ENCODE peak calls at places on chromosome 12, in nine cellular contexts. O is CD8-positive, alpha-beta T cell; U is heart left ventricle; Z is choroid plexus epithelial cell; S is CD8-positive, alpha-beta memory T cell; L is heart right ventricle; I is cardiac fibroblast; P is uterus; Y is epithelial cell of esophagus. V is an unnamed sample.
A peak's percentile ranks its signal among the peaks of the same experiment; 100 is the strongest.

GRCh38 chr12:43675048-43675904 is 83.3 kb downstream of the PUS7L start:
- DNase-seq in I (no peak), U (peak; percentile 27), O (no peak), P (no peak), S (no peak), L (no peak), Y (peak; percentile 50), Z (no peak), V (peak; percentile 15)

GRCh38 chr12:4579305-4580097 is 17.5 kb downstream of the DYRK4 start:
- DNase-seq in L (no peak), O (no peak), U (no peak), Y (peak; percentile 29), Z (peak; percentile 47), S (no peak), I (peak; percentile 46), P (no peak), V (peak; percentile 18)

GRCh38 chr12:93624595-93625294 is 52.3 kb downstream of the SOCS2 start:
- DNase-seq in P (no peak), L (no peak), U (no peak), S (no peak), I (peak; percentile 98), Y (peak; percentile 94), Z (peak; percentile 96), O (no peak), V (peak; percentile 95)

GRCh38 chr12:13183621-13184020 is 12.9 kb upstream of the EMP1 start:
- DNase-seq in Z (no peak), O (no peak), S (no peak), P (no peak), L (no peak), I (peak; percentile 47), Y (no peak), U (no peak), V (no peak)

GRCh38 chr12:52440821-52441319 is 6.7 kb upstream of the KRT75 start:
- DNase-seq in L (no peak), Z (peak; percentile 38), P (no peak), O (no peak), I (peak; percentile 88), Y (peak; percentile 98), U (no peak), S (no peak), V (peak; percentile 83)

GRCh38 chr12:27585739-27586265 is 61.8 kb downstream of the PPFIBP1 start:
- DNase-seq in U (no peak), Y (no peak), Z (no peak), I (no peak), S (no peak), P (no peak), L (no peak), O (no peak), V (no peak)

GRCh38 chr12:52243774-52244614 is 11.0 kb downstream of the KRT7 start:
- DNase-seq in U (peak; percentile 81), P (peak; percentile 84), S (no peak), O (peak; percentile 18), Z (peak; percentile 91), I (peak; percentile 97), Y (peak; percentile 95), L (peak; percentile 64), V (peak; percentile 92)

GRCh38 chr12:102167821-102168605 is 29.6 kb downstream of the PMCH start:
- DNase-seq in U (no peak), O (no peak), Z (peak; percentile 18), I (peak; percentile 28), S (no peak), L (no peak), P (no peak), Y (no peak), V (peak; percentile 45)

GRCh38 chr12:109606261-109607028 is 32.9 kb downstream of the MVK start:
- DNase-seq in S (no peak), O (no peak), P (no peak), I (no peak), L (peak; percentile 44), U (no peak), Y (no peak), Z (peak; percentile 33), V (no peak)
- H3K4me3 ChIP-seq in S (no peak overlapping the region), O (no peak overlapping the region), P (no peak overlapping the region), I (no peak overlapping the region), L (no peak overlapping the region), U (peak overlapping the region; percentile 22), Y (no peak overlapping the region), Z (peak overlapping the region; percentile 23), V (no peak overlapping the region)

GRCh38 chr12:109267361-109267760 is 41.7 kb downstream of the FOXN4 start:
- DNase-seq in U (no peak), I (no peak), S (no peak), P (no peak), O (no peak), Y (no peak), L (no peak), Z (no peak), V (no peak)

GRCh38 chr12:109264095-109264942 is 44.8 kb downstream of the FOXN4 start:
- DNase-seq in O (peak; percentile 15), S (no peak), U (peak; percentile 84), L (peak; percentile 77), Y (peak; percentile 69), P (peak; percentile 76), I (peak; percentile 70), Z (peak; percentile 71), V (peak; percentile 40)

GRCh38 chr12:109264943-109265650 is 44.0 kb downstream of the FOXN4 start:
- DNase-seq in O (no peak), I (no peak), U (peak; percentile 72), L (no peak), S (no peak), Z (no peak), Y (no peak), P (no peak), V (no peak)

GRCh38 chr12:109268896-109269295 is 40.2 kb downstream of the FOXN4 start:
- DNase-seq in L (no peak), O (no peak), Z (no peak), U (no peak), P (no peak), Y (no peak), S (no peak), I (no peak), V (no peak)

DNA sequence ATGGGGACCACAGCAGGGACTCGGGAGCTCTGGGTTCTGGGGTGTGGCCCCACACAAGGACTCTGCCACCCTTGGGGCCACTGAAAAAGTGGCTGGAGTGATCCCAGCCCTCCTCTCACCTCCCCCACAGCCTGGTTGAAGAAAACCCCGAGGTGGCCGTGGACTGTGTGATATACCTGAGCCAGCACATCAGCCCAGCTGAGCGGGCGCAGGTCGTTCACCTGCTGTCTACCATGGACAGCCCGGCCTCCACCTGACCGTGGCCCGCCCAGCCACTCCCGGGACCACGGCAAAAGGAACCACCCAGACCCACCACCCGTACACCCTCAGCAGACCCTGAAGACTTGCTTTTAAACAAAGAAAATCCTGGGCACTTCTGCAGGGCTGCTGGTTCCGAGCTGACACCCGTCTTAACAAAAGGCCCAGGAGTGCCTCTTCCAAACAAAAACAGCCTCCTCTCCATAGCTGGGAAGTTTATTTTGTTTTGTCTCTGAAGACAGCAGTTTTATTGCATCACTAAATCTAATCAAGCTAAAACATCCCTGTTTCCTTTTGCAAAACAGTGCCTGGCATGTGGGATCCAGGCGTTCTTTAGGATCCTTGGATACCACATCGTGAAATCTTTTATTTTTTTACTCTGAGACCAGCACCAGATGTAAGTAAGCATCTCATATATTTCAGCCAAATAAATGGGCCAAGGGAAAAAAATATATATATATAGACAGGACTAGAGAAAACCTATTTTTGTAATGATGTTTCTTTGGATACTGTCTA is 42.8 kb downstream of the FOXN4 start:
- DNase-seq in Z (no peak), I (no peak), Y (no peak), P (no peak), U (no peak), L (no peak), O (no peak), S (no peak), V (peak; percentile 51)
- H3K4me3 ChIP-seq in Z (no peak overlapping the region), I (no peak overlapping the region), Y (no peak overlapping the region), P (no peak overlapping the region), U (no peak overlapping the region), L (no peak overlapping the region), O (no peak overlapping the region), S (no peak overlapping the region), V (no peak overlapping the region)

GRCh38 chr12:130872179-130873096 is 572 bp downstream of the RAN start:
- DNase-seq in S (peak; percentile 63), Z (peak; percentile 52), U (peak; percentile 68), I (peak; percentile 28), P (no peak), Y (peak; percentile 36), O (peak; percentile 47), L (peak; percentile 45), V (peak; percentile 35)

GRCh38 chr12:130875193-130875592 is 3.3 kb downstream of the RAN start:
- DNase-seq in U (no peak), Y (no peak), I (no peak), O (no peak), S (no peak), L (no peak), P (no peak), Z (no peak), V (no peak)

GRCh38 chr12:130874696-130875095 is 2.8 kb downstream of the RAN start:
- DNase-seq in S (no peak), O (no peak), Z (no peak), I (no peak), Y (no peak), P (no peak), L (no peak), U (no peak), V (no peak)

GRCh38 chr12:130873106-130873795 is 1.4 kb downstream of the RAN start:
- DNase-seq in I (peak; percentile 43), O (no peak), Z (no peak), S (no peak), L (no peak), U (no peak), P (no peak), Y (peak; percentile 39), V (no peak)

GRCh38 chr12:130873825-130874224 is 2.0 kb downstream of the RAN start:
- DNase-seq in U (no peak), O (no peak), S (no peak), I (no peak), L (no peak), Y (no peak), Z (no peak), P (no peak), V (no peak)
- H3K4me3 ChIP-seq in U (no peak overlapping the region), O (no peak overlapping the region), S (no peak overlapping the region), I (no peak overlapping the region), L (no peak overlapping the region), Y (peak overlapping the region; percentile 93), Z (no peak overlapping the region), P (no peak overlapping the region), V (peak overlapping the region; percentile 82)

GRCh38 chr12:46835785-46836184 is 10.0 kb upstream of the SLC38A4 start:
- DNase-seq in L (no peak), Y (no peak), O (no peak), S (no peak), U (no peak), Z (no peak), P (no peak), I (no peak), V (no peak)

GRCh38 chr12:46831335-46832083 is 5.7 kb upstream of the SLC38A4 start:
- DNase-seq in S (no peak), U (peak; percentile 82), Z (peak; percentile 12), O (no peak), L (peak; percentile 79), P (no peak), I (peak; percentile 5), Y (no peak), V (no peak)

GRCh38 chr12:46825526-46826414 is at the start of gene SLC38A4:
- DNase-seq in O (no peak), I (peak; percentile 26), U (peak; percentile 66), P (no peak), Z (peak; percentile 45), L (peak; percentile 58), Y (no peak), S (no peak), V (peak; percentile 64)

GRCh38 chr12:46832084-46832704 is 6.4 kb upstream of the SLC38A4 start:
- DNase-seq in O (no peak), L (no peak), Z (no peak), Y (no peak), U (no peak), S (no peak), P (no peak), I (no peak), V (no peak)

DNA sequence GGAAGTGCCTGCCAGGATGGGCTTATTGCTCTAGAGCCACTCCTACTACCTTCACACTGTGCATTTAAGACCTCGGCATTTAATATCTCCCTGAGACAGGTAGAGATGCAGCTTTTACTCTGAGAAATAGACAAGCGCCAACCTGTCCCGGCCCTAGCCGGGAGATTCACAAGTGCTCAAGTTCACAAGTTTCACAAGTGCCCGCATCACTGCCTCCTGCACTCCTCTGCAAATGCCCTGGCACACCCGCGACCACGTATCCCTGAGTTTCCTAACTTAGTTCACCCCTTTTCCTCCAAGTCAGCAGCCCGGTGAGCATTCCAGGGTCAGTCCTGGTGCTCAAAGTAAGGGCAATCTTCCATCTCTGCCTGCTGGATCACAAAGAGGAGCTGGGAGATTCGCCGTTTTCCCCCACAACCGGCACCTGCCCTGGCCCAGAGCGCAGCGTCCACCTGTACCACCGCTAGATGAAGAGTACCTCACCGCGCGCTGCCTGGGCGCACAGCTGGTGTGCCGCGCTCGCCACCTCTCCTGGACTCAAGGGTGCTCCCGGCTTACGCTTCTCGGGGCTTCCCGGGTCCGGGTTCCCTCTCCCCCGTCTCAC is 5.0 kb upstream of the SLC38A4 start:
- DNase-seq in S (no peak), O (no peak), Y (peak; percentile 75), U (peak; percentile 61), L (peak; percentile 27), Z (no peak), I (peak; percentile 12), P (no peak), V (no peak)
- H3K4me3 ChIP-seq in S (no peak overlapping the region), O (no peak overlapping the region), Y (peak overlapping the region; percentile 57), U (peak overlapping the region; percentile 50), L (peak overlapping the region; percentile 32), Z (peak overlapping the region; percentile 50), I (peak overlapping the region; percentile 32), P (peak overlapping the region; percentile 44), V (peak overlapping the region; percentile 58)